ENCODE peak calls at places on chromosomes 3 and 15, in four cellular contexts. C is K562, M is GM12878, L is HepG2. U is an unnamed sample.

GRCh38 chr3:159077860-159078259 is 276.0 kb downstream of the MFSD1 start:
- DNase-seq in C (no peak), M (no peak), L (no peak), U (no peak)

GRCh38 chr15:86855307-86855706 is 775.6 kb downstream of the AGBL1 start:
- DNase-seq in C (no peak), M (no peak), L (no peak), U (no peak)

GRCh38 chr3:16790432-16791379 is 94.0 kb upstream of the PLCL2 start:
- DNase-seq in C (no peak), M (no peak), L (no peak), U (no peak)

GRCh38 chr3:104437131-104437750 is 929.5 kb upstream of the ALCAM start:
- DNase-seq in C (no peak), M (no peak), L (no peak), U (no peak)

GRCh38 chr3:105611304-105612192 is 244.8 kb downstream of the ALCAM start:
- DNase-seq in C (no peak), M (no peak), L (no peak), U (no peak)

GRCh38 chr3:50405249-50405648 is 45.9 kb upstream of the TMEM115 start:
- DNase-seq in C (peak; percentile 30), M (no peak), L (peak; percentile 18), U (peak; percentile 75)

GRCh38 chr3:134315286-134316106 is 58.8 kb downstream of the AMOTL2 start:
- DNase-seq in C (no peak), M (no peak), L (no peak), U (peak; percentile 40)

GRCh38 chr15:78024141-78024567 is 53.4 kb downstream of the TBC1D2B start:
- DNase-seq in C (no peak), M (no peak), L (no peak), U (no peak)

GRCh38 chr15:62740141-62741004 is 302.2 kb upstream of the TPM1 start:
- DNase-seq in C (no peak), M (no peak), L (no peak), U (no peak)

GRCh38 chr3:168951368-168951767 is 712.1 kb downstream of the MECOM start:
- DNase-seq in C (no peak), M (no peak), L (peak; percentile 24), U (no peak)

GRCh38 chr15:57138260-57138895 is 219.9 kb downstream of the TCF12 start:
- DNase-seq in C (peak; percentile 52), M (no peak), L (peak; percentile 34), U (peak; percentile 51)

GRCh38 chr15:62506217-62506805 is 341.2 kb upstream of the C2CD4B start:
- DNase-seq in C (no peak), M (no peak), L (peak; percentile 78), U (no peak)

GRCh38 chr3:186540444-186541226 is 3.5 kb downstream of the CRYGS start:
- DNase-seq in C (peak; percentile 63), M (peak; percentile 76), L (peak; percentile 70), U (peak; percentile 75)

GRCh38 chr3:192825657-192826200 is 91.9 kb downstream of the MB21D2 start:
- DNase-seq in C (no peak), M (no peak), L (peak; percentile 28), U (no peak)

GRCh38 chr15:95880630-95881029 is 449.9 kb upstream of the NR2F2 start:
- DNase-seq in C (no peak), M (no peak), L (no peak), U (no peak)

GRCh38 chr15:32669870-32670623 is 28.5 kb downstream of the SCG5 start:
- DNase-seq in C (no peak), M (no peak), L (peak; percentile 84), U (no peak)

GRCh38 chr15:100785181-100786138 is 94.2 kb upstream of the ALDH1A3 start:
- DNase-seq in C (no peak), M (peak; percentile 11), L (no peak), U (peak; percentile 3)

GRCh38 chr3:98557324-98558010 is 25.7 kb downstream of the GPR15 start:
- DNase-seq in C (no peak), M (peak; percentile 89), L (no peak), U (no peak)

GRCh38 chr3:155605571-155605970 is 139.3 kb downstream of the PLCH1 start:
- DNase-seq in C (no peak), M (no peak), L (peak; percentile 92), U (no peak)

GRCh38 chr3:10273697-10274305 is 18.9 kb downstream of the GHRL start:
- DNase-seq in C (no peak), M (no peak), L (no peak), U (no peak)

GRCh38 chr3:179652467-179653105 is at the start of gene USP13:
- DNase-seq in C (peak; percentile 44), M (no peak), L (peak; percentile 51), U (peak; percentile 72)

GRCh38 chr3:196208942-196209695 is 2.1 kb downstream of the ZDHHC19 start:
- DNase-seq in C (no peak), M (no peak), L (no peak), U (no peak)

GRCh38 chr15:67110400-67110799 is 45.0 kb downstream of the SMAD3 start:
- DNase-seq in C (no peak), M (peak; percentile 54), L (no peak), U (no peak)

GRCh38 chr3:187011915-187012314 is 81.6 kb downstream of the ST6GAL1 start:
- DNase-seq in C (no peak), M (no peak), L (no peak), U (no peak)

GRCh38 chr3:128946411-128946810 is 47.5 kb downstream of the CFAP92 start:
- DNase-seq in C (no peak), M (no peak), L (no peak), U (no peak)

GRCh38 chr3:128400683-128401082 is 66.0 kb downstream of the DNAJB8 start:
- DNase-seq in C (no peak), M (no peak), L (no peak), U (no peak)

GRCh38 chr15:52481915-52482314 is 46.8 kb downstream of the MYO5A start:
- DNase-seq in C (no peak), M (peak; percentile 81), L (no peak), U (no peak)

GRCh38 chr3:100709840-100710235 is 544 bp downstream of the TFG start:
- DNase-seq in C (peak; percentile 61), M (no peak), L (no peak), U (peak; percentile 64)

GRCh38 chr3:120855665-120856437 is 52.2 kb upstream of the STXBP5L start:
- DNase-seq in C (no peak), M (no peak), L (no peak), U (no peak)

GRCh38 chr3:123678108-123678511 is 93.3 kb upstream of the HACD2 start:
- DNase-seq in C (no peak), M (no peak), L (no peak), U (no peak)

GRCh38 chr3:150469031-150469930 is 61.2 kb downstream of the TSC22D2 start:
- DNase-seq in C (peak; percentile 76), M (no peak), L (peak; percentile 39), U (no peak)

GRCh38 chr15:80207887-80208286 is 44.1 kb downstream of the CTXND1 start:
- DNase-seq in C (no peak), M (no peak), L (peak; percentile 83), U (no peak)

DNA sequence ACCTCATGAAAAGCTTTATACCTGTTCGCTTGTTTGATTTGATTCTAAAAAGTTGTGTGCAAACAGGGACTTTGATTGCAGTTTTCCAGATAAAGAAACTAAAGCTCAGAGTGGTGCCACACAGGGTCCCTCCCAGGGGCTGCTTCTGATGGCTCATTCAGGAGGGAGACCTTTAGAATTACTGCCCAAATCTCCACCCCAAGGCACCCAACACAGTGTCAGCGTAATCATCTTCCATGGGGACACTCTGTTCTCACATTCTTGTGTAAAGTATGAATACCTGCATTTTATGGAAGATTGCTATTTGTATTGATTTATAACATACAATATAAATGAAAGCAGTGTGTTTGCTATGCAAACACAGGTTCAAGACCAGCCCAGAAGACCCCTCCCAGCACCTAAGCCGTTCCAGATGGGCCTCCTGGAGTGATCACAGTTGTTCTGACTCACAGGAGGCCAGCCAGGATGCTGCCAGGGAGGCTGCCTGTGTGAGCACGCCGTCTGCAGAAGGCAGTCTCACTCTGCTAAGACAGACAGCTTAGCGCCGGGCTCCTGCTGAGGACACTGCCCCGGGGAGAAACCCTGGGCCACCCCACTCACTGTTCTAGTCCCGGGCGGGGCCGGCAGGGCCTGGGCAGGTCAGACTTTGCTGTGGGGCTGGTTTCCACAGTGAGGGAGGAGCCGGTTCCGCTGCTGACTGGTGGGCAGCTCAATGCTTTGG is 185.6 kb downstream of the FAM43A start:
- DNase-seq in C (no peak), M (no peak), L (no peak), U (peak; percentile 19)
- TF ChIP-seq CTCF in C (no peak), M (no peak), L (no peak), U (no peak)

DNA sequence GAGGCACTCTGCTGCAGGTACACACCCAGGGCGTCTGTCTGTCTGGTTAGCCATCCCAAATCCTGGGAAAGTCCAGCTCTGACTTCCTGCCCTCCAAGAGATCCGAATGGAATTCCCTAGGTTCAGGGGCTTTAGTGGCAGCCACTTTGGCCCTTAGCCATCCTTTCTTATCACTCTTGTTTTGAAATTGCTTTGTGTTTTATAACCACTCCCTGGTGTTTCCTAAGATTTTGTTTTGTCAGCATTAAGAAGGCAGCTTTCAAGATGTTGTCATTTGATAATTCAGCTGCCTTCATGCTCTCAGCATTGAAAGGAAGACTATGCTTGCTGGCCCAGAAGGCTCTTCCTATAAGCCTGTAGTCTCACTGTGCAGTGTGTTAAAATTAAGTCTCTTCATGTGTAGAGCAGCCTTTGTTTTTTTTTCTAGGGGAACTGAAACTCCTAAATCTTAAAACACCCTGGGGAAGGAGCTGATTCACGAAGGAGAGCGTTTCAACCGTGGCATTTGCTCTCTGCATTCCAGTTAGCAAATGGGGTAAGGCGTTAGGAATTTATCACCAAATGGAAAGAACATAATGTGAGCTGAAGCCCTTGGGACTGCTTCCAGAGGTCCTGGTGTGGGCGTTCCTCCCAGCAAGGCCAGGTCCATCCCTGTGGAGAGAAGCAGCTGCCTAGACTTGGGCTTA is 14.2 kb upstream of the CLEC3B start:
- DNase-seq in C (no peak), M (no peak), L (no peak), U (no peak)
- TF ChIP-seq TCF7 in C (no peak), M (no peak), L (no peak), U (no peak)

DNA sequence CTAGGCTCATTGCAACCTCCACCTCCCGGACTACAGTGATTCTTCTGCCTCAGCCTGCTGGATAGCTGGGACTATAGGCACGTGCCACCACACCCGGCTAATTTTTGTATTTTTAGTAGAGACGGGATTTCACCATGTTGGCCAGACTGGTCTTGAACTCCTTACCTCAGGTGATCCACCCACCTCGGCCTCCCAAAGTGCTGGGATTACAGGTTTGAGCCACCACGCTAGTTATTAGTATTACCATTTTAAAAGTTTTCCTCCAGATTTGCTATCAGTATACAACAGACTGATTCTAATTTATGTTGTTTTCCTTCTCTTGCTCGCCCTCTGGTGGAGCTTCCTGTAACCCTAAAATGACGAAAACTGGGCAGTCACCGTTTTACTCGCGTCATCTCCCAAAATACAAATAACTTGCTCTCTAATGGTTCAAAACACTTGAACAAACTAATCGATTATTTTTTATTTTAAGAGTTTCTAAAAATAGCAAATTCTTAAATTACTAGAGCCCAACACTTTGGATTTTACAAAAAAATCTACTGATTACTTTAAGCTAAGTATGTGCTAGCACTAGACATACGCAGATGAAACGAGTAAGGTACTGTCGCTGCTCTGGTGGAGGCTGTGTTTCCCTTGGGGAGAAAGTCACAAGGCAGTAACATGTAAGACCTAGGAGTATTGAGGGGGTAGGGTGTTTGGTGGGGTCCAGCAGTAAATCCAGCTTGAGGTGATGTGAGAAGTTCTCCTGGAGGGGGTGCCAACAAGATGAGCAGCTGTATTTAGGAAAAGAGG is 203.3 kb downstream of the MBNL1 start:
- DNase-seq in C (peak; percentile 58), M (peak; percentile 37), L (peak; percentile 52), U (peak; percentile 54)
- TF ChIP-seq CTCF in C (peak; percentile 59), M (peak; percentile 65), L (peak; percentile 74), U (peak; percentile 48)

GRCh38 chr3:157159762-157160651 is at the start of gene CCNL1:
- DNase-seq in C (peak; percentile 92), M (peak; percentile 82), L (peak; percentile 88), U (peak; percentile 87)
- TF ChIP-seq TCF7 in C (peak; percentile 44), M (no peak), L (peak; percentile 10), U (no peak)

U was measured in WTC11.